ENCODE peak calls at places on chromosomes 13 and 19, in nine cellular contexts. B, A, O, F, U, H, S, I and M are unnamed samples.

GRCh38 chr13:76764429-76764828 is 121.8 kb downstream of the KCTD12 start:
- DNase-seq in H (no peak), B (no peak), O (no peak), I (peak), F (no peak), A (no peak), S (no peak), U (no peak), M (peak)

GRCh38 chr19:18280247-18281081 is 958 bp downstream of the JUND start:
- DNase-seq in U (peak), O (peak), A (peak), S (peak), H (peak), I (peak), F (peak), B (peak), M (peak)

GRCh38 chr13:97057196-97057595 is 62.9 kb upstream of the OXGR1 start:
- DNase-seq in U (no peak), I (no peak), B (no peak), O (no peak), S (no peak), H (no peak), A (no peak), F (no peak), M (no peak)

GRCh38 chr13:114076329-114076761 is 56.1 kb downstream of the RASA3 start:
- DNase-seq in I (no peak), A (no peak), U (no peak), B (no peak), O (no peak), F (no peak), S (no peak), H (no peak), M (peak)

GRCh38 chr19:35000647-35001501 is 751 bp downstream of the GRAMD1A start:
- DNase-seq in F (no peak), U (peak), O (peak), I (peak), B (peak), A (peak), S (no peak), H (peak), M (no peak)

GRCh38 chr19:566403-566802 is 6.0 kb upstream of the BSG start:
- DNase-seq in O (no peak), A (no peak), H (no peak), S (no peak), B (no peak), U (no peak), I (no peak), F (no peak), M (peak)

GRCh38 chr19:5450482-5450881 is 4.7 kb upstream of the ZNRF4 start:
- DNase-seq in F (no peak), H (no peak), U (no peak), S (no peak), I (no peak), A (no peak), O (no peak), B (no peak), M (no peak)

GRCh38 chr19:5090780-5091575 is 122.1 kb downstream of the KDM4B start:
- DNase-seq in B (no peak), S (no peak), A (no peak), F (no peak), H (no peak), U (no peak), I (peak), O (peak), M (peak)

GRCh38 chr19:821228-821975 is at the start of gene PLPPR3:
- DNase-seq in F (no peak), O (peak), H (no peak), A (peak), S (no peak), U (no peak), B (no peak), I (no peak), M (peak)

GRCh38 chr19:5738423-5738822 is 18.0 kb downstream of the CATSPERD start:
- DNase-seq in F (no peak), O (no peak), H (no peak), U (no peak), B (no peak), S (no peak), I (no peak), A (no peak), M (no peak)

GRCh38 chr13:113098163-113098732 is 7.3 kb upstream of the F7 start:
- DNase-seq in S (no peak), A (no peak), U (no peak), H (no peak), I (peak), F (no peak), B (no peak), O (peak), M (no peak)

GRCh38 chr13:45040626-45041025 is 51.3 kb downstream of the GPALPP1 start:
- DNase-seq in A (no peak), O (no peak), U (no peak), F (no peak), B (no peak), I (no peak), H (peak), S (no peak), M (no peak)

GRCh38 chr13:32001392-32001768 is 30.2 kb upstream of the FRY start:
- DNase-seq in O (peak), A (no peak), H (peak), U (no peak), S (no peak), F (peak), I (peak), B (no peak), M (peak)

GRCh38 chr13:94999871-95000270 is 287.5 kb upstream of the SOX21 start:
- DNase-seq in H (no peak), S (no peak), I (no peak), B (no peak), A (no peak), U (no peak), F (no peak), O (no peak), M (no peak)

GRCh38 chr13:41465215-41465907 is 8.0 kb downstream of the RGCC start:
- DNase-seq in U (peak), F (no peak), A (peak), I (peak), H (peak), B (peak), O (peak), S (no peak), M (peak)

GRCh38 chr13:64688893-64689677 is 2541.1 kb downstream of the PCDH9 start:
- DNase-seq in S (no peak), O (no peak), F (no peak), A (no peak), B (no peak), U (no peak), I (peak), H (no peak), M (no peak)

GRCh38 chr13:64277097-64277496 is 2861.4 kb upstream of the PCDH20 start:
- DNase-seq in U (no peak), F (no peak), O (no peak), A (no peak), S (no peak), B (no peak), I (no peak), H (no peak), M (no peak)